ENCODE peak calls at places on chromosomes 6 and 20, in six cellular contexts. One of them, this sample, is unnamed.

GRCh38 chr6:132285004-132285780 is 116.1 kb downstream of the MOXD1 start:
- DNase-seq in CD14-positive monocyte: no peak
- DNase-seq in HFFc6: no peak
- DNase-seq in coronary artery: no peak
- DNase-seq in RWPE1: no peak
- DNase-seq in AG04450: no peak
- DNase-seq in this sample: no peak

GRCh38 chr6:166258854-166259276 is 49.3 kb downstream of the PRR18 start:
- DNase-seq in AG04450: no peak
- DNase-seq in HFFc6: no peak
- DNase-seq in CD14-positive monocyte: peak
- DNase-seq in coronary artery: no peak
- DNase-seq in RWPE1: no peak
- DNase-seq in this sample: no peak

GRCh38 chr6:26389349-26389799 is 6.5 kb downstream of the BTN2A2 start:
- DNase-seq in AG04450: no peak
- DNase-seq in RWPE1: no peak
- DNase-seq in coronary artery: no peak
- DNase-seq in CD14-positive monocyte: no peak
- DNase-seq in HFFc6: no peak
- DNase-seq in this sample: peak

GRCh38 chr6:137102851-137103492 is 58.2 kb upstream of the IL20RA start:
- DNase-seq in RWPE1: no peak
- DNase-seq in CD14-positive monocyte: no peak
- DNase-seq in coronary artery: no peak
- DNase-seq in AG04450: no peak
- DNase-seq in HFFc6: no peak
- DNase-seq in this sample: no peak

GRCh38 chr20:10665791-10666190 is 8.0 kb downstream of the JAG1 start:
- DNase-seq in HFFc6: no peak
- DNase-seq in RWPE1: peak
- DNase-seq in AG04450: no peak
- DNase-seq in coronary artery: peak
- DNase-seq in CD14-positive monocyte: no peak
- DNase-seq in this sample: peak

GRCh38 chr6:128567029-128567428 is 46.6 kb upstream of the PTPRK start:
- DNase-seq in CD14-positive monocyte: no peak
- DNase-seq in coronary artery: no peak
- DNase-seq in RWPE1: peak
- DNase-seq in HFFc6: peak
- DNase-seq in AG04450: no peak
- DNase-seq in this sample: no peak

GRCh38 chr6:11011787-11012234 is 32.3 kb downstream of the ELOVL2 start:
- DNase-seq in AG04450: no peak
- DNase-seq in RWPE1: peak
- DNase-seq in HFFc6: no peak
- DNase-seq in CD14-positive monocyte: no peak
- DNase-seq in coronary artery: no peak
- DNase-seq in this sample: peak

GRCh38 chr6:147204843-147205311 is 660 bp downstream of the STXBP5 start:
- DNase-seq in coronary artery: no peak
- DNase-seq in CD14-positive monocyte: no peak
- DNase-seq in AG04450: no peak
- DNase-seq in RWPE1: peak
- DNase-seq in HFFc6: no peak
- DNase-seq in this sample: peak

GRCh38 chr20:50587291-50587961 is 77.2 kb downstream of the PTPN1 start:
- DNase-seq in AG04450: no peak
- DNase-seq in RWPE1: peak
- DNase-seq in HFFc6: no peak
- DNase-seq in coronary artery: no peak
- DNase-seq in CD14-positive monocyte: no peak
- DNase-seq in this sample: peak

GRCh38 chr6:125904871-125905270 is 51.7 kb upstream of the HINT3 start:
- DNase-seq in CD14-positive monocyte: no peak
- DNase-seq in AG04450: no peak
- DNase-seq in RWPE1: peak
- DNase-seq in HFFc6: peak
- DNase-seq in coronary artery: no peak
- DNase-seq in this sample: peak

GRCh38 chr20:33131949-33132822 is 35.8 kb upstream of the BPIFA2 start:
- DNase-seq in AG04450: no peak
- DNase-seq in coronary artery: no peak
- DNase-seq in RWPE1: no peak
- DNase-seq in CD14-positive monocyte: no peak
- DNase-seq in HFFc6: no peak
- DNase-seq in this sample: no peak

GRCh38 chr20:24795444-24795843 is 153.6 kb upstream of the CST7 start:
- DNase-seq in RWPE1: no peak
- DNase-seq in HFFc6: no peak
- DNase-seq in AG04450: no peak
- DNase-seq in CD14-positive monocyte: no peak
- DNase-seq in coronary artery: no peak
- DNase-seq in this sample: no peak

GRCh38 chr6:5645275-5645674 is 361.4 kb downstream of the NRN1 start:
- DNase-seq in coronary artery: no peak
- DNase-seq in RWPE1: no peak
- DNase-seq in AG04450: no peak
- DNase-seq in CD14-positive monocyte: no peak
- DNase-seq in HFFc6: no peak
- DNase-seq in this sample: no peak

GRCh38 chr6:136225496-136225895 is 24.6 kb downstream of the MTFR2 start:
- DNase-seq in coronary artery: no peak
- DNase-seq in AG04450: no peak
- DNase-seq in RWPE1: no peak
- DNase-seq in HFFc6: no peak
- DNase-seq in CD14-positive monocyte: peak
- DNase-seq in this sample: peak

GRCh38 chr20:1322511-1323245 is 6.3 kb downstream of the SDCBP2 start:
- DNase-seq in RWPE1: peak
- DNase-seq in CD14-positive monocyte: peak
- DNase-seq in AG04450: peak
- DNase-seq in HFFc6: peak
- DNase-seq in coronary artery: peak
- DNase-seq in this sample: peak

GRCh38 chr6:149190228-149190831 is 127.2 kb upstream of the TAB2 start:
- DNase-seq in HFFc6: no peak
- DNase-seq in RWPE1: no peak
- DNase-seq in AG04450: no peak
- DNase-seq in CD14-positive monocyte: peak
- DNase-seq in coronary artery: no peak
- DNase-seq in this sample: peak

GRCh38 chr20:574297-574942 is 30.8 kb upstream of the CSNK2A1 start:
- DNase-seq in AG04450: no peak
- DNase-seq in coronary artery: no peak
- DNase-seq in RWPE1: no peak
- DNase-seq in CD14-positive monocyte: no peak
- DNase-seq in HFFc6: no peak
- DNase-seq in this sample: no peak

GRCh38 chr6:143224516-143224915 is 163.8 kb downstream of the AIG1 start:
- DNase-seq in coronary artery: no peak
- DNase-seq in CD14-positive monocyte: no peak
- DNase-seq in AG04450: no peak
- DNase-seq in HFFc6: no peak
- DNase-seq in RWPE1: no peak
- DNase-seq in this sample: no peak

GRCh38 chr6:112180095-112180820 is 74.1 kb downstream of the LAMA4 start:
- DNase-seq in RWPE1: peak
- DNase-seq in CD14-positive monocyte: no peak
- DNase-seq in coronary artery: no peak
- DNase-seq in AG04450: peak
- DNase-seq in HFFc6: peak
- DNase-seq in this sample: peak

GRCh38 chr6:17584241-17584803 is 15.8 kb upstream of the FAM8A1 start:
- DNase-seq in AG04450: peak
- DNase-seq in RWPE1: peak
- DNase-seq in coronary artery: no peak
- DNase-seq in HFFc6: peak
- DNase-seq in CD14-positive monocyte: no peak
- DNase-seq in this sample: peak

GRCh38 chr6:36856277-36856676 is 17.0 kb upstream of the CPNE5 start:
- DNase-seq in CD14-positive monocyte: no peak
- DNase-seq in coronary artery: no peak
- DNase-seq in AG04450: no peak
- DNase-seq in RWPE1: no peak
- DNase-seq in HFFc6: no peak
- DNase-seq in this sample: no peak

GRCh38 chr20:44606725-44607441 is 24.5 kb downstream of the PKIG start:
- DNase-seq in RWPE1: no peak
- DNase-seq in coronary artery: no peak
- DNase-seq in HFFc6: no peak
- DNase-seq in CD14-positive monocyte: no peak
- DNase-seq in AG04450: no peak
- DNase-seq in this sample: no peak

GRCh38 chr6:157107915-157108651 is 215.2 kb downstream of the TMEM242 start:
- DNase-seq in CD14-positive monocyte: no peak
- DNase-seq in coronary artery: no peak
- DNase-seq in RWPE1: peak
- DNase-seq in HFFc6: peak
- DNase-seq in AG04450: peak
- DNase-seq in this sample: peak

GRCh38 chr6:22892452-22892851 is 323.1 kb downstream of the HDGFL1 start:
- DNase-seq in coronary artery: no peak
- DNase-seq in AG04450: peak
- DNase-seq in RWPE1: peak
- DNase-seq in CD14-positive monocyte: no peak
- DNase-seq in HFFc6: peak
- DNase-seq in this sample: peak

DNA sequence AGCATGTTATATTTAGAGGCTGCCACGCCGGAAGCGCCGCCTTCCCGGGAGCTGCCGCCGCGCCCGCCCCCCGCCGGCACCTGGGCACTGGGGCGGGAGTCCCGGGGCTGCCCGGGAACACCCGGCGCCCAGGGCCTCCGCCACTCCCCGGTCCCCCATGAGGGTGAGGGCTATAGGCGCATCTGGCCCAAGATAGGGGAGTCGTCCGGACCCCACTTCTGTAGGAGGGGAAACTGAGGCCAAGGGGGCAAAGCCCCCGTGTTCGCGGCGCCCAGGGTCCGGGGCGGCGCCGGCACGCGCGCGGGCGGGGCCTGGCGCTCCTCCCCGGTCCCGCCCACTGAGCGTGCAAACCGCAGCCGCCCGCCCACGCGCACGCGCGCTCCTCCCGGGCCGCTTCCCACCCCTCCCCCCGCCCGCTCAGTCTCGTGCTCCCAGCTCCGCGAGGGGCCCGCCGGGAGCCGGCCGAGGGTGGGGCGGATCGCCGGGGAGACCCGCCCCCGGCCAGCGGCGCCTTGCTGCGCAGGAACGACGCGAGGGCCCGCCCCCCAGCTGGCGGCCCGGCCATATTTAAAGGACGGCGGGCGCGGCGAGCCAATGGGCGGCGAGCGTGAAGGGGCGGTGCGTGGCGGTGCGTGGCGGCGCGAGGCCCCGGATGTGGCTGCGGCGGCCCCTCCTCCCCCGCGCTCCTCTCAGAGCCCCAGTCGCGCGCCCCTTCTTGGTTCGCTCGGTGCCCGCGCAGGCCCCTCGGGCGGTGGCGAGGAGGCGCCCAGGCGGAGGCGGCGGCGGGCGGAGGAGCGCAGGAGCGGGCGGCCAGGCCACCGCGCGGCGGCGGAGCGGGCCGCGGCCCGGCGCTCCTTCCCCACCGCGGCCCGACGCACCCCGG is at the start of gene LSM14B:
- DNase-seq in AG04450: peak
- DNase-seq in coronary artery: peak
- DNase-seq in RWPE1: peak
- DNase-seq in CD14-positive monocyte: peak
- DNase-seq in HFFc6: peak
- DNase-seq in this sample: peak
- TF ChIP-seq CTCF in AG04450: no peak
- TF ChIP-seq CTCF in coronary artery: no peak
- TF ChIP-seq CTCF in RWPE1: no peak
- TF ChIP-seq CTCF in CD14-positive monocyte: no peak
- TF ChIP-seq CTCF in HFFc6: peak
- TF ChIP-seq CTCF in this sample: no peak

GRCh38 chr6:31901953-31902643 is at the start of gene ZBTB12:
- DNase-seq in CD14-positive monocyte: no peak
- DNase-seq in AG04450: peak
- DNase-seq in coronary artery: peak
- DNase-seq in RWPE1: peak
- DNase-seq in HFFc6: peak
- DNase-seq in this sample: peak
- TF ChIP-seq CTCF in CD14-positive monocyte: no peak
- TF ChIP-seq CTCF in AG04450: no peak
- TF ChIP-seq CTCF in coronary artery: no peak
- TF ChIP-seq CTCF in RWPE1: no peak
- TF ChIP-seq CTCF in HFFc6: no peak
- TF ChIP-seq CTCF in this sample: no peak

GRCh38 chr6:73798592-73798991 is 102.6 kb downstream of the CD109 start:
- DNase-seq in CD14-positive monocyte: no peak
- DNase-seq in AG04450: peak
- DNase-seq in HFFc6: peak
- DNase-seq in RWPE1: peak
- DNase-seq in coronary artery: no peak
- DNase-seq in this sample: peak
- TF ChIP-seq CTCF in CD14-positive monocyte: no peak
- TF ChIP-seq CTCF in AG04450: peak
- TF ChIP-seq CTCF in HFFc6: peak
- TF ChIP-seq CTCF in RWPE1: no peak
- TF ChIP-seq CTCF in coronary artery: no peak
- TF ChIP-seq CTCF in this sample: peak

DNA sequence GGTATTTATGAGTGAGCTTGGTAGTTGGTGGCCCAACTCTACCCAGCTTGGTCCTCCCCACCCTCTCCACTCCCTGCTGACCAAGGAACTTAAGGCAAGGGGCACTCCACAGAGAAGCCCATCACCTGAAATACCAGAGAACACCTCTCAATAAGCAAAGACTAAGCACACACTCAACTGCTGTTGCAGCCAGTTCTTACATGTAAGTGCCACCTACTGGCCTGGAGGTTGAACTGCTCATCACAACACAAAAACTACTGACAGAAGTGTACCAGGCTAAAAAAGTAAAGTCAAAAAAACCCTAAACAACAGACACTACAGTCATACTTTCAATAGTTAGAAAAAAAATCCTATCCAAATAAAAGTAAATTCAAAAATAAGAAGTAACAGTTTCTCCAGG is 146.2 kb downstream of the FAM83B start:
- DNase-seq in CD14-positive monocyte: no peak
- DNase-seq in AG04450: no peak
- DNase-seq in HFFc6: no peak
- DNase-seq in coronary artery: no peak
- DNase-seq in RWPE1: no peak
- DNase-seq in this sample: no peak
- TF ChIP-seq CTCF in CD14-positive monocyte: no peak
- TF ChIP-seq CTCF in AG04450: peak
- TF ChIP-seq CTCF in HFFc6: peak
- TF ChIP-seq CTCF in coronary artery: no peak
- TF ChIP-seq CTCF in RWPE1: peak
- TF ChIP-seq CTCF in this sample: peak

GRCh38 chr6:158812611-158813010 is 6.6 kb downstream of the EZR start:
- DNase-seq in HFFc6: no peak
- DNase-seq in coronary artery: no peak
- DNase-seq in RWPE1: no peak
- DNase-seq in CD14-positive monocyte: no peak
- DNase-seq in AG04450: no peak
- DNase-seq in this sample: peak
- TF ChIP-seq CTCF in HFFc6: no peak
- TF ChIP-seq CTCF in coronary artery: no peak
- TF ChIP-seq CTCF in RWPE1: no peak
- TF ChIP-seq CTCF in CD14-positive monocyte: no peak
- TF ChIP-seq CTCF in AG04450: no peak
- TF ChIP-seq CTCF in this sample: no peak

This sample was measured in MCF 10A.